ENCODE peak calls at places on chromosomes 6 and 20, in eight cellular contexts. One of them, this sample, is unnamed.
A peak's percentile ranks its signal among the peaks of the same experiment; 100 is the strongest.

GRCh38 chr20:57395111-57395959 is 4.1 kb downstream of the RBM38 start:
- DNase-seq in cerebellar cortex: peak; percentile 65
- DNase-seq in NCI-H460: no peak
- DNase-seq in activated CD4-positive, alpha-beta T cell treated with anti-CD3 and anti-CD28 coated beads for 1 hour: no peak
- DNase-seq in colonic mucosa: no peak
- DNase-seq in adipocyte: peak; percentile 20
- DNase-seq in NCI-H1105: no peak
- DNase-seq in GM13976: no peak
- DNase-seq in this sample: peak; percentile 43

GRCh38 chr6:84508334-84508733 is 256.1 kb downstream of the TBX18 start:
- DNase-seq in cerebellar cortex: no peak
- DNase-seq in NCI-H460: no peak
- DNase-seq in activated CD4-positive, alpha-beta T cell treated with anti-CD3 and anti-CD28 coated beads for 1 hour: no peak
- DNase-seq in colonic mucosa: no peak
- DNase-seq in adipocyte: no peak
- DNase-seq in NCI-H1105: no peak
- DNase-seq in GM13976: no peak
- DNase-seq in this sample: no peak

GRCh38 chr20:23880426-23880825 is 878 bp upstream of the CST5 start:
- DNase-seq in cerebellar cortex: no peak
- DNase-seq in NCI-H460: no peak
- DNase-seq in activated CD4-positive, alpha-beta T cell treated with anti-CD3 and anti-CD28 coated beads for 1 hour: no peak
- DNase-seq in colonic mucosa: no peak
- DNase-seq in adipocyte: peak; percentile 11
- DNase-seq in NCI-H1105: no peak
- DNase-seq in GM13976: no peak
- DNase-seq in this sample: no peak

GRCh38 chr6:125732398-125732797 is 17.0 kb upstream of the HEY2 start:
- DNase-seq in cerebellar cortex: no peak
- DNase-seq in NCI-H460: no peak
- DNase-seq in activated CD4-positive, alpha-beta T cell treated with anti-CD3 and anti-CD28 coated beads for 1 hour: no peak
- DNase-seq in colonic mucosa: no peak
- DNase-seq in adipocyte: no peak
- DNase-seq in NCI-H1105: no peak
- DNase-seq in GM13976: no peak
- DNase-seq in this sample: no peak

GRCh38 chr6:119446623-119447008 is 97.1 kb upstream of the MAN1A1 start:
- DNase-seq in cerebellar cortex: peak; percentile 14
- DNase-seq in NCI-H460: no peak
- DNase-seq in activated CD4-positive, alpha-beta T cell treated with anti-CD3 and anti-CD28 coated beads for 1 hour: no peak
- DNase-seq in colonic mucosa: peak; percentile 77
- DNase-seq in adipocyte: peak; percentile 86
- DNase-seq in NCI-H1105: no peak
- DNase-seq in GM13976: no peak
- DNase-seq in this sample: peak; percentile 89

GRCh38 chr6:26159417-26160273 is 72.4 kb downstream of the HFE start:
- DNase-seq in cerebellar cortex: peak; percentile 72
- DNase-seq in NCI-H460: no peak
- DNase-seq in activated CD4-positive, alpha-beta T cell treated with anti-CD3 and anti-CD28 coated beads for 1 hour: no peak
- DNase-seq in colonic mucosa: no peak
- DNase-seq in adipocyte: peak; percentile 61
- DNase-seq in NCI-H1105: no peak
- DNase-seq in GM13976: no peak
- DNase-seq in this sample: no peak

GRCh38 chr20:44849712-44850111 is 35.8 kb upstream of the YWHAB start:
- DNase-seq in cerebellar cortex: no peak
- DNase-seq in NCI-H460: no peak
- DNase-seq in activated CD4-positive, alpha-beta T cell treated with anti-CD3 and anti-CD28 coated beads for 1 hour: no peak
- DNase-seq in colonic mucosa: no peak
- DNase-seq in adipocyte: no peak
- DNase-seq in NCI-H1105: no peak
- DNase-seq in GM13976: no peak
- DNase-seq in this sample: no peak

GRCh38 chr20:17822039-17822438 is 122.3 kb downstream of the BANF2 start:
- DNase-seq in cerebellar cortex: no peak
- DNase-seq in NCI-H460: no peak
- DNase-seq in activated CD4-positive, alpha-beta T cell treated with anti-CD3 and anti-CD28 coated beads for 1 hour: no peak
- DNase-seq in colonic mucosa: peak; percentile 88
- DNase-seq in adipocyte: peak; percentile 87
- DNase-seq in NCI-H1105: no peak
- DNase-seq in GM13976: no peak
- DNase-seq in this sample: peak; percentile 96

GRCh38 chr20:52913650-52914387 is 58.3 kb upstream of the TSHZ2 start:
- DNase-seq in cerebellar cortex: no peak
- DNase-seq in NCI-H460: no peak
- DNase-seq in activated CD4-positive, alpha-beta T cell treated with anti-CD3 and anti-CD28 coated beads for 1 hour: no peak
- DNase-seq in colonic mucosa: no peak
- DNase-seq in adipocyte: no peak
- DNase-seq in NCI-H1105: no peak
- DNase-seq in GM13976: no peak
- DNase-seq in this sample: no peak

GRCh38 chr20:62595491-62595890 is 46.8 kb upstream of the SLCO4A1 start:
- DNase-seq in cerebellar cortex: no peak
- DNase-seq in NCI-H460: peak; percentile 56
- DNase-seq in activated CD4-positive, alpha-beta T cell treated with anti-CD3 and anti-CD28 coated beads for 1 hour: no peak
- DNase-seq in colonic mucosa: peak; percentile 61
- DNase-seq in adipocyte: peak; percentile 55
- DNase-seq in NCI-H1105: no peak
- DNase-seq in GM13976: no peak
- DNase-seq in this sample: no peak

GRCh38 chr20:11852189-11852588 is 65.5 kb upstream of the BTBD3 start:
- DNase-seq in cerebellar cortex: no peak
- DNase-seq in NCI-H460: no peak
- DNase-seq in activated CD4-positive, alpha-beta T cell treated with anti-CD3 and anti-CD28 coated beads for 1 hour: no peak
- DNase-seq in colonic mucosa: no peak
- DNase-seq in adipocyte: no peak
- DNase-seq in NCI-H1105: no peak
- DNase-seq in GM13976: no peak
- DNase-seq in this sample: no peak